ENCODE peak calls at places on chromosomes 4 and X, in ten cellular contexts. B, G, L, Q, M, U, E, D, S and J are unnamed samples.

GRCh38 chr4:174926958-174927357 is 8.8 kb downstream of the ADAM29 start:
- DNase-seq in B (no peak), G (no peak), L (no peak), Q (no peak), M (no peak), U (no peak), E (no peak), D (no peak), S (no peak), J (no peak)

GRCh38 chrX:39883664-39884063 is 214.1 kb downstream of the BCOR start:
- DNase-seq in B (no peak), G (no peak), L (no peak), Q (no peak), M (no peak), U (no peak), E (no peak), D (no peak), S (no peak), J (no peak)

GRCh38 chrX:153909980-153910360 is 5.5 kb downstream of the AVPR2 start:
- DNase-seq in B (no peak), G (no peak), L (no peak), Q (no peak), M (no peak), U (no peak), E (no peak), D (no peak), S (no peak), J (no peak)

GRCh38 chr4:126916626-126917140 is 716.1 kb upstream of the INTU start:
- DNase-seq in B (no peak), G (no peak), L (no peak), Q (no peak), M (no peak), U (no peak), E (peak), D (no peak), S (no peak), J (no peak)

GRCh38 chr4:38820329-38821061 is 15.9 kb upstream of the TLR1 start:
- DNase-seq in B (no peak), G (no peak), L (no peak), Q (no peak), M (no peak), U (no peak), E (no peak), D (peak), S (no peak), J (no peak)

GRCh38 chrX:150623583-150623982 is 55.2 kb downstream of the MTM1 start:
- DNase-seq in B (no peak), G (no peak), L (no peak), Q (no peak), M (no peak), U (no peak), E (no peak), D (no peak), S (no peak), J (no peak)

GRCh38 chr4:2837904-2838496 is 5.6 kb upstream of the ADD1 start:
- DNase-seq in B (peak), G (peak), L (no peak), Q (peak), M (no peak), U (no peak), E (no peak), D (no peak), S (no peak), J (no peak)

GRCh38 chr4:168095776-168096443 is 3.6 kb downstream of the ANXA10 start:
- DNase-seq in B (no peak), G (no peak), L (no peak), Q (no peak), M (no peak), U (no peak), E (no peak), D (peak), S (no peak), J (no peak)

GRCh38 chrX:100265179-100265578 is 144.9 kb downstream of the PCDH19 start:
- DNase-seq in B (no peak), G (no peak), L (no peak), Q (no peak), M (no peak), U (no peak), E (no peak), D (no peak), S (no peak), J (no peak)